ENCODE peak calls at places on chromosomes 13 and 19, in four cellular contexts. Q is neuronal stem cell; Z is effector memory CD8-positive, alpha-beta T cell; G is stimulated activated CD4-positive, alpha-beta T cell treated with anti-CD3 and anti-CD28 coated beads, Interleukin-1b, Interleukin-23, amount 100 ng/mL, for 1 hour. L is an unnamed sample.
A peak's percentile ranks its signal among the peaks of the same experiment; 100 is the strongest.

GRCh38 chr13:39257642-39258041 is 219.4 kb downstream of the NHLRC3 start:
- DNase-seq in Z (no peak), Q (no peak), G (no peak), L (no peak)

GRCh38 chr13:78595458-78595818 is 7.9 kb downstream of the POU4F1 start:
- DNase-seq in Z (no peak), Q (no peak), G (no peak), L (no peak)

GRCh38 chr13:41311607-41312500 is 787 bp downstream of the NAA16 start:
- DNase-seq in Q (peak; percentile 17), Z (peak; percentile 54), G (no peak), L (no peak)

GRCh38 chr19:45306522-45307027 is 16.1 kb downstream of the CKM start:
- DNase-seq in G (no peak), Z (no peak), Q (no peak), L (no peak)

GRCh38 chr13:94431569-94431968 is 47.9 kb downstream of the DCT start:
- DNase-seq in Z (no peak), G (no peak), Q (no peak), L (no peak)

GRCh38 chr19:19550972-19551861 is 13.2 kb downstream of the CILP2 start:
- DNase-seq in G (no peak), Q (no peak), Z (no peak), L (no peak)

GRCh38 chr19:52170863-52171320 is 529 bp downstream of the ZNF836 start:
- DNase-seq in G (no peak), Q (no peak), Z (no peak), L (no peak)

GRCh38 chr13:44448373-44448772 is 74.7 kb downstream of the SERP2 start:
- DNase-seq in Z (no peak), G (no peak), Q (no peak), L (no peak)

GRCh38 chr13:23561261-23561660 is 9.0 kb upstream of the TNFRSF19 start:
- DNase-seq in G (no peak), Q (no peak), Z (no peak), L (no peak)

GRCh38 chr19:30029721-30030510 is 87.9 kb downstream of the URI1 start:
- DNase-seq in G (no peak), Z (no peak), Q (no peak), L (no peak)

GRCh38 chr13:76004411-76004810 is 368.3 kb downstream of the LMO7 start:
- DNase-seq in Q (no peak), G (no peak), Z (no peak), L (no peak)

GRCh38 chr13:25111557-25111956 is 15.6 kb downstream of the PABPC3 start:
- DNase-seq in G (no peak), Z (no peak), Q (no peak), L (no peak)

GRCh38 chr13:109625156-109625555 is 161.2 kb downstream of the IRS2 start:
- DNase-seq in Q (no peak), Z (no peak), G (no peak), L (no peak)

GRCh38 chr13:27658569-27658968 is 36.9 kb downstream of the POLR1D start:
- DNase-seq in Q (no peak), Z (no peak), G (no peak), L (no peak)

L was measured in GOT3.